ENCODE peak calls at places on chromosome 5, in six cellular contexts. A, W, Y, Q, H and N are unnamed samples.

GRCh38 chr5:25458628-25459027 is 813.9 kb upstream of the CDH10 start:
- DNase-seq in A (no peak), W (no peak), Y (no peak), Q (no peak), H (no peak), N (no peak)

GRCh38 chr5:150579462-150580400 is 60.7 kb upstream of the SYNPO start:
- DNase-seq in A (peak; percentile 19), W (peak; percentile 21), Y (no peak), Q (no peak), H (no peak), N (no peak)

GRCh38 chr5:44665101-44665701 is 143.5 kb upstream of the MRPS30 start:
- DNase-seq in A (no peak), W (no peak), Y (no peak), Q (peak; percentile 51), H (no peak), N (no peak)

GRCh38 chr5:96079962-96080361 is 118.3 kb upstream of the ELL2 start:
- DNase-seq in A (no peak), W (no peak), Y (no peak), Q (no peak), H (no peak), N (no peak)

GRCh38 chr5:60148356-60148755 is 254.8 kb upstream of the PDE4D start:
- DNase-seq in A (no peak), W (no peak), Y (no peak), Q (peak; percentile 6), H (no peak), N (no peak)

GRCh38 chr5:177100714-177101121 is 14.0 kb downstream of the FGFR4 start:
- DNase-seq in A (no peak), W (no peak), Y (no peak), Q (no peak), H (no peak), N (no peak)

GRCh38 chr5:61332369-61332745 is 299 bp downstream of the ZSWIM6 start:
- DNase-seq in A (peak; percentile 55), W (peak; percentile 60), Y (no peak), Q (no peak), H (no peak), N (peak; percentile 53)

GRCh38 chr5:81147970-81148571 is 85.1 kb upstream of the CKMT2 start:
- DNase-seq in A (no peak), W (no peak), Y (no peak), Q (no peak), H (no peak), N (no peak)

GRCh38 chr5:168097852-168098251 is 193.6 kb upstream of the WWC1 start:
- DNase-seq in A (no peak), W (no peak), Y (no peak), Q (no peak), H (no peak), N (no peak)

GRCh38 chr5:123154857-123155467 is 65.9 kb downstream of the PRDM6 start:
- DNase-seq in A (no peak), W (no peak), Y (no peak), Q (peak; percentile 73), H (no peak), N (no peak)

GRCh38 chr5:36357391-36357790 is 55.7 kb upstream of the RANBP3L start:
- DNase-seq in A (no peak), W (no peak), Y (no peak), Q (peak; percentile 74), H (no peak), N (no peak)

GRCh38 chr5:99929806-99930135 is 605.4 kb upstream of the FAM174A start:
- DNase-seq in A (no peak), W (no peak), Y (no peak), Q (no peak), H (no peak), N (no peak)

GRCh38 chr5:75611324-75612210 is at the start of gene ANKDD1B:
- DNase-seq in A (peak; percentile 46), W (peak; percentile 45), Y (no peak), Q (peak; percentile 57), H (peak; percentile 24), N (peak; percentile 74)

GRCh38 chr5:150140830-150141229 is 14.8 kb downstream of the PDGFRB start:
- DNase-seq in A (no peak), W (no peak), Y (peak; percentile 76), Q (peak; percentile 97), H (peak; percentile 65), N (no peak)

GRCh38 chr5:107395632-107396350 is 274.9 kb downstream of the EFNA5 start:
- DNase-seq in A (no peak), W (no peak), Y (no peak), Q (no peak), H (no peak), N (no peak)

DNA sequence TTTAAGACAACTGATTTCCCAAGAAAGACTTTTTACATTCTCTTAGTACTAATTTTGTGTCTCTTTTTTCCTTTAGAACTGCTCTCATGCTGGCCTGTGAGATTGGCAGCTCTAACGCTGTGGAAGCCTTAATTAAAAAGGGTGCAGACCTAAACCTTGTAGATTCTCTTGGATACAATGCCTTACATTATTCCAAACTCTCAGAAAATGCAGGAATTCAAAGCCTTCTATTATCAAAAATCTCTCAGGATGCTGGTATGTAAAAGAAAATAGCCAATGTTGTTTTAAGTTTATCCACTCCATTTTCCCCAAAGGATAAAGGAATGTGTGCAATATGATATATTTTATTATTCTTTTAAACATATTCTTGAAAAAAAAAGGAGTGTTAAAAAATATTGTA is 27.3 kb upstream of the TTC23L start:
- DNase-seq in A (no peak), W (no peak), Y (no peak), Q (no peak), H (no peak), N (no peak)
- H3K36me3 ChIP-seq in A (peaks cover 14% of the 10 kb centered on the region), W (no peaks in the 10 kb centered on the region), Y (peaks cover 7% of the 10 kb centered on the region), Q (peaks cover 4% of the 10 kb centered on the region), H (peaks cover 58% of the 10 kb centered on the region), N (peaks cover 33% of the 10 kb centered on the region)

DNA sequence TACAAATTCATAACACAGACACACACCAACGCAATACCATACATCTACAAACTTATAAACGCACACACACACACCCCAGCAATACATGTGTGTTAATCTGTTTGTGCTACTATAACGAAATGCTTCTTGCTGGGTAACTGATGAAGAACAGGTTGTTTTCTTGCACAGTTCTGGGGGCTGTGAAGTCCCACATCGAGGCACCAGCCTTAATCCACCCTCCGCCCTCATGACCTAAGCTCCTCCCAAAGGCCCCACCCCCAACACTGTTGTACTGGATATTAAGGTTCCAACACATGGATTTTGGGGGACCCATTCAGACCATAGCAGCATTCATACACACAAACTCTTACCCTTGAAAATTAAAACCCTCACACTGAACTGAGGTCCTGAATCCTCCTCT is 38.8 kb upstream of the LPCAT1 start:
- DNase-seq in A (no peak), W (no peak), Y (no peak), Q (no peak), H (no peak), N (no peak)
- TF ChIP-seq CTCF in A (no peak), W (no peak), Y (no peak), Q (no peak), H (no peak), N (no peak)

GRCh38 chr5:10434392-10434791 is 7.3 kb upstream of the ROPN1L start:
- DNase-seq in A (no peak), W (no peak), Y (no peak), Q (peak; percentile 68), H (no peak), N (no peak)

GRCh38 chr5:10431408-10431807 is 10.3 kb upstream of the ROPN1L start:
- DNase-seq in A (no peak), W (no peak), Y (no peak), Q (no peak), H (no peak), N (no peak)

GRCh38 chr5:10427201-10427600 is 14.5 kb upstream of the ROPN1L start:
- DNase-seq in A (no peak), W (no peak), Y (no peak), Q (no peak), H (no peak), N (no peak)

GRCh38 chr5:10427978-10428377 is 13.7 kb upstream of the ROPN1L start:
- DNase-seq in A (no peak), W (no peak), Y (no peak), Q (no peak), H (no peak), N (no peak)

DNA sequence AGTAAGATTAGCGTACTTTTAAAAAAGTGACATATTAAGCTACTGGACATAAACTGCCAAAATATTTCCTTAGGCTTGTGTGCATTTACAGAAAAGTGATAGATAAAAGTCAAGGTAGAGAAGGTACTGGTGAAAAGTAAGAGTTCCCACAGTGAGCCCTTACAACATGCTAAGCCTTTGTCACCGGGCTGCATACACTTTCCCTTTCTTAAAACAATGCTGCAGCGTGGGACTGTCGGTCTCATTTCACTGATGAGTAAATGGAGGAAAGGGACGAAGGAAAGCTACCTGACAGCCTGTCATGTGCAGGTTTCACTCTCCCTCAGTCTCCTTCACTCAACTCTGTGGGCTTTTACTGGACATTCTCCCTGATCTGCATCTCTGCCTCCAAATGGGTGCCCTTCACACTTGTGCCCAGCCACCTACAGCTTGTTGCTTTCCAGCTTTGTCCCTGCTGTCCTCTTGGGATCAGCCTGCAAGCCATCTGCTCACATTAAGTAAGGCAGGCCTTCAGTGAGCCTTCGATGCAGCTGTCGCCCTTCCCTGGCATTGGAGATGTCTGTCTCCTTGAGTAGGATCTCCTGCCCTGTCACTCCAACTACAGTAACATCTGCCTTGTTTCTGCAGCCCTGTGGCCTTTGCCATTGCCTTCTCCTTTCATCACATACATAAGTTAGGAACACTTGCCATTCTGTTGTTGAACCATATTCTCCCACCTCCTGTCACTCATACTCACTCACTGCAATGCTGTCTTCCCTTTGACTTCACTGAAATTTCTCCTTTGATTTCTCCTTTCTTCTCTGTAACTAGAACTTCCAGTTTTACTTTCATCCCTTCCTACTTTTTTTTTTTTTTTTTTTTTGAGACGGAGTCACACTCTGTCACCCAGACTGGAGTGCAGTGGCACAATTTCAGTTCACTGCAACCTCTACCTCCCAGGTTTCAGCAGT is 9.3 kb upstream of the ROPN1L start:
- DNase-seq in A (no peak), W (no peak), Y (no peak), Q (no peak), H (no peak), N (no peak)
- H3K36me3 ChIP-seq in A (peaks cover 75% of the 10 kb centered on the region), W (peaks cover 57% of the 10 kb centered on the region), Y (peaks cover 22% of the 10 kb centered on the region), Q (peaks cover 8% of the 10 kb centered on the region), H (peaks cover 97% of the 10 kb centered on the region), N (peaks cover 16% of the 10 kb centered on the region)

GRCh38 chr5:332843-333242 is 11.3 kb downstream of the AHRR start:
- DNase-seq in A (no peak), W (no peak), Y (no peak), Q (no peak), H (no peak), N (no peak)

GRCh38 chr5:334903-335739 is 13.6 kb downstream of the AHRR start:
- DNase-seq in A (no peak), W (no peak), Y (no peak), Q (no peak), H (no peak), N (no peak)

GRCh38 chr5:335740-336038 is 14.2 kb downstream of the AHRR start:
- DNase-seq in A (no peak), W (no peak), Y (no peak), Q (no peak), H (no peak), N (no peak)

GRCh38 chr5:333945-334344 is 12.4 kb downstream of the AHRR start:
- DNase-seq in A (no peak), W (no peak), Y (no peak), Q (no peak), H (no peak), N (no peak)

DNA sequence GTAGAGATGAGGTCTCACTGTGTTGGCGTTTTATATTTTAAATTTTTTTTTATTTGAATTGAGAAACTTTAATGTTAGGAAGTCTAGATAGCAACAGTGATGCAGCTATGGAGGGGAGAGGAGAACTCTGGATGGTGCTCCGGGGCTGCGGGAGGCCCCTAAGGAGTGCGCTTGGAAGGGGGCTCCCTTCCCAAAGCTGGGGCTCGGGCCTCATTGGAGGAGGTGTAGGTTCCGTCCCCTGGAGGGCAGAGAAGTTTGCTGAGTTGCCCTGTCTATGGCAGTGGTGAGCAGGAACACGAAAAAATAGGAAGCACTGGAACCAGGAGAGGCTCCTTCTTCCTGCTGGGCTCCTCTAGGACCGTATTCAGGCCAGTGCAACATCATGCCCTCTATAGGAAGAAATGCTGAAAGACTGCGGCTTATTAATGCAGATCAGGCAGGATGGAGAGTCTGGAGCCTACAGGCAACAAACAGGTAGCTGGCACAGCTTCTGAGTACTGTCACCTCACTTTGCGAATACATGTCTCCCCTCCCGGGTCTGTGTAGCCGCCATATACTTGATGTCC is 16.1 kb downstream of the AHRR start:
- DNase-seq in A (no peak), W (no peak), Y (no peak), Q (peak; percentile 53), H (no peak), N (peak; percentile 80)
- TF ChIP-seq CTCF in A (no peak), W (no peak), Y (peak; percentile 64), Q (peak; percentile 69), H (no peak), N (peak; percentile 67)